ENCODE peak calls at places on chromosomes 7 and 10, in ten cellular contexts. K is Caki2; A is activated CD4-positive, alpha-beta T cell treated with anti-CD3 and anti-CD28 coated beads, Interleukin-2, amount 50 U/mL, for 1 hour; Z is left lung; F is COR-L47; B is Panc1; T is BJ; C is dorsolateral prefrontal cortex; E is KBM-7; W is stimulated activated naive CD8-positive, alpha-beta T cell treated with anti-CD3 and anti-CD28 coated beads, Interleukin-15, Interleukin-2, amounts not matched to agents 100 U/mL and 50 U/mL, for 24 hours. U is an unnamed sample.

GRCh38 chr10:22436526-22436892 is 91.2 kb downstream of the SPAG6 start:
- DNase-seq in K (no peak), A (no peak), Z (no peak), F (no peak), B (no peak), T (no peak), C (no peak), E (no peak), W (no peak), U (no peak)

GRCh38 chr10:102782698-102783540 is 39.2 kb downstream of the WBP1L start:
- DNase-seq in K (no peak), A (no peak), Z (no peak), F (no peak), B (no peak), T (no peak), C (no peak), E (no peak), W (no peak), U (no peak)

GRCh38 chr10:9075420-9075819 is 1020.9 kb downstream of the GATA3 start:
- DNase-seq in K (no peak), A (no peak), Z (no peak), F (no peak), B (no peak), T (no peak), C (no peak), E (no peak), W (no peak), U (no peak)

GRCh38 chr7:151309306-151309705 is 32.3 kb upstream of the NUB1 start:
- DNase-seq in K (no peak), A (no peak), Z (no peak), F (no peak), B (no peak), T (peak), C (no peak), E (peak), W (no peak), U (no peak)

GRCh38 chr7:103940382-103941268 is 48.8 kb downstream of the RELN start:
- DNase-seq in K (no peak), A (no peak), Z (no peak), F (no peak), B (no peak), T (no peak), C (no peak), E (no peak), W (no peak), U (no peak)

GRCh38 chr10:128278362-128278761 is 152.1 kb upstream of the MKI67 start:
- DNase-seq in K (no peak), A (no peak), Z (no peak), F (no peak), B (no peak), T (no peak), C (no peak), E (no peak), W (no peak), U (no peak)

GRCh38 chr7:155973451-155973997 is 161.3 kb upstream of the SHH start:
- DNase-seq in K (no peak), A (no peak), Z (peak), F (no peak), B (no peak), T (no peak), C (no peak), E (no peak), W (no peak), U (peak)

GRCh38 chr7:100082978-100083377 is 1.5 kb upstream of the ZNF3 start:
- DNase-seq in K (no peak), A (no peak), Z (no peak), F (no peak), B (no peak), T (no peak), C (no peak), E (no peak), W (no peak), U (no peak)

GRCh38 chr7:41003031-41003925 is 699.6 kb downstream of the INHBA start:
- DNase-seq in K (peak), A (no peak), Z (no peak), F (peak), B (no peak), T (no peak), C (peak), E (peak), W (peak), U (no peak)

GRCh38 chr7:107208046-107208458 is 39.2 kb downstream of the HBP1 start:
- DNase-seq in K (no peak), A (no peak), Z (no peak), F (no peak), B (no peak), T (peak), C (no peak), E (no peak), W (no peak), U (no peak)

GRCh38 chr10:49115796-49116508 is 630 bp upstream of the VSTM4 start:
- DNase-seq in K (no peak), A (no peak), Z (no peak), F (no peak), B (no peak), T (no peak), C (no peak), E (no peak), W (no peak), U (no peak)

GRCh38 chr10:128178319-128178937 is 52.2 kb upstream of the MKI67 start:
- DNase-seq in K (no peak), A (peak), Z (no peak), F (no peak), B (no peak), T (no peak), C (no peak), E (peak), W (peak), U (no peak)

GRCh38 chr10:98374176-98374969 is 40.6 kb downstream of the PYROXD2 start:
- DNase-seq in K (no peak), A (no peak), Z (no peak), F (no peak), B (no peak), T (no peak), C (no peak), E (no peak), W (no peak), U (no peak)

GRCh38 chr10:84156768-84157167 is 16.8 kb upstream of the GPR15LG start:
- DNase-seq in K (peak), A (no peak), Z (no peak), F (no peak), B (peak), T (no peak), C (no peak), E (peak), W (peak), U (no peak)

GRCh38 chr10:60645928-60646433 is 132.3 kb upstream of the CDK1 start:
- DNase-seq in K (no peak), A (no peak), Z (no peak), F (no peak), B (no peak), T (no peak), C (no peak), E (no peak), W (no peak), U (no peak)

GRCh38 chr10:73643362-73643761 is 2.1 kb upstream of the MYOZ1 start:
- DNase-seq in K (no peak), A (no peak), Z (no peak), F (no peak), B (no peak), T (no peak), C (no peak), E (no peak), W (no peak), U (no peak)

GRCh38 chr7:108824840-108825540 is 255.3 kb downstream of the DNAJB9 start:
- DNase-seq in K (peak), A (no peak), Z (no peak), F (no peak), B (no peak), T (no peak), C (no peak), E (no peak), W (no peak), U (no peak)

GRCh38 chr10:127715249-127715648 is 21.7 kb upstream of the FOXI2 start:
- DNase-seq in K (no peak), A (no peak), Z (no peak), F (no peak), B (no peak), T (no peak), C (no peak), E (no peak), W (no peak), U (no peak)

GRCh38 chr10:119821172-119821571 is 51.5 kb downstream of the MCMBP start:
- DNase-seq in K (no peak), A (no peak), Z (no peak), F (no peak), B (no peak), T (no peak), C (no peak), E (peak), W (no peak), U (no peak)

GRCh38 chr7:128161466-128162125 is 79.5 kb upstream of the LEP start:
- DNase-seq in K (no peak), A (no peak), Z (no peak), F (no peak), B (no peak), T (no peak), C (no peak), E (no peak), W (no peak), U (no peak)

GRCh38 chr7:93981480-93981874 is 22.7 kb downstream of the BET1 start:
- DNase-seq in K (no peak), A (no peak), Z (no peak), F (no peak), B (no peak), T (no peak), C (no peak), E (no peak), W (no peak), U (no peak)

GRCh38 chr7:67463983-67464382 is 467.4 kb downstream of the TYW1 start:
- DNase-seq in K (no peak), A (no peak), Z (no peak), F (no peak), B (no peak), T (no peak), C (no peak), E (no peak), W (no peak), U (no peak)

GRCh38 chr7:18861514-18861913 is 255.9 kb downstream of the TWIST1 start:
- DNase-seq in K (no peak), A (no peak), Z (no peak), F (no peak), B (no peak), T (peak), C (no peak), E (no peak), W (no peak), U (no peak)